ENCODE peak calls at places on chromosomes 11 and 22, in four cellular contexts. U, F, W and I are unnamed samples.

GRCh38 chr22:41238570-41239442 is 1.9 kb downstream of the CHADL start:
- DNase-seq in F (no peak), U (no peak), W (no peak), I (no peak)

GRCh38 chr22:31540966-31541365 is 44.6 kb downstream of the SFI1 start:
- DNase-seq in U (no peak), W (no peak), F (no peak), I (no peak)

GRCh38 chr11:57387284-57388030 is 3.0 kb downstream of the PRG2 start:
- DNase-seq in F (peak; percentile 46), U (peak; percentile 25), W (peak; percentile 14), I (peak; percentile 12)

GRCh38 chr11:114891911-114892310 is 213.6 kb downstream of the NXPE2 start:
- DNase-seq in W (no peak), F (no peak), U (no peak), I (no peak)

GRCh38 chr11:65386307-65387081 is at the start of gene FRMD8:
- DNase-seq in W (peak; percentile 81), U (peak; percentile 70), F (peak; percentile 95), I (peak; percentile 84)

GRCh38 chr22:42562282-42562681 is 8.5 kb downstream of the SERHL2 start:
- DNase-seq in U (no peak), W (no peak), F (no peak), I (no peak)

GRCh38 chr22:35288116-35288515 is 11.6 kb upstream of the TOM1 start:
- DNase-seq in F (no peak), U (no peak), W (no peak), I (no peak)

GRCh38 chr11:8870461-8871282 is 40.3 kb upstream of the AKIP1 start:
- DNase-seq in F (peak; percentile 57), W (peak; percentile 48), U (peak; percentile 86), I (peak; percentile 85)

GRCh38 chr11:69035959-69036340 is 12.8 kb upstream of the TPCN2 start:
- DNase-seq in F (no peak), U (no peak), W (peak; percentile 30), I (no peak)

GRCh38 chr11:88378422-88379066 is 41.0 kb upstream of the CTSC start:
- DNase-seq in W (no peak), F (no peak), U (no peak), I (no peak)

GRCh38 chr11:111298466-111299110 is at the start of gene POU2AF3:
- DNase-seq in F (no peak), U (no peak), W (no peak), I (no peak)

GRCh38 chr11:126718319-126718718 is 282.3 kb downstream of the KIRREL3 start:
- DNase-seq in W (no peak), F (no peak), U (peak; percentile 33), I (no peak)

DNA sequence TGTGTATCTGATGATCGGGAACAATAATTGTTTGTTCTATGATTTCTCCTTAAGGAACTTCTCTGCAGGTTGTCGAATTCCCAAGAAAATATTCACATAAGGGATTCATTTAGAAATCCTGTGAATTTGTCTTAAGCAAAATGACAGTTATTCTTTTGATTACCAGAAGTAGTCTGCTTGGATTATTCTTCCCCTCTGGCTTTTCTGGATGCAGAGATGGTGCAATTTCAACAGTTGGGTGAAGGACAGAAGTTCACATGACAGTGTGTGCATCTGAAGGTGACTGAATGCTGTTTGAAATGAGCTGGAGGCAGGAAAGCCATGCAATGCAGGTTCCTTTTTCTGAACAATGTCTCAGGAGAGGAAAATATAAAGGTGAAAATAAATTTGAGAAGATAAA is 137.2 kb upstream of the MTMR2 start:
- DNase-seq in F (no peak), U (no peak), W (no peak), I (no peak)
- H3K27ac ChIP-seq in F (no peak overlapping the region), U (no peak overlapping the region), W (no peak overlapping the region), I (no peak overlapping the region)

DNA sequence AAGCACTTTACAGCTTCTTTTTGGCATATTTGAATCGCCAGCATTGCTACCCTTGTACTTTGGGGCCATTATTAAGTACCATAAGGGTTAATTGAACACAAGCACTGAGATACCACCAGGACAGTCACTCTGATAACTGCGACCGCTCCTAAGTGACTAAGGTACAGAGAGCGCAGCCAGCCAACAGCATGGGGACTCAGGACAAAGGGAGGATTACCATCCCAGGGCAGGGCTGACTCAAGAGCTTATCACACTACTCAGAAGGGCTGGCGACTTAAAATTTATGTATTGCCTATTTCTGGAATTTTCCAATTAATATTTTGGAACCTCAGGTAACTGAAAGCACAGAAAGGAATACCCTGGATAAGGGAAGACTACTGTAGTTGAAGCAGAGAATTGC is 479 bp downstream of the ZNF280A start:
- DNase-seq in W (no peak), F (no peak), U (peak; percentile 25), I (peak; percentile 19)
- H3K4me3 ChIP-seq in W (no peak overlapping the region), F (no peak overlapping the region), U (peak overlapping the region; percentile 54), I (no peak overlapping the region)

GRCh38 chr11:125070699-125071254 is 7.7 kb downstream of the SLC37A2 start:
- DNase-seq in W (peak; percentile 76), U (no peak), F (peak; percentile 52), I (no peak)
- H3K27ac ChIP-seq in W (peak overlapping the region; percentile 63), U (no peak overlapping the region), F (peak overlapping the region; percentile 40), I (no peak overlapping the region)

GRCh38 chr11:45857834-45858492 is 10.7 kb downstream of the CRY2 start:
- DNase-seq in W (peak; percentile 52), U (no peak), F (peak; percentile 51), I (no peak)
- H3K4me3 ChIP-seq in W (no peak overlapping the region), U (no peak overlapping the region), F (peak overlapping the region; percentile 37), I (no peak overlapping the region)

GRCh38 chr11:131889146-131889577 is 518.7 kb downstream of the NTM start:
- DNase-seq in W (no peak), U (no peak), F (no peak), I (no peak)
- H3K27ac ChIP-seq in W (no peak overlapping the region), U (no peak overlapping the region), F (no peak overlapping the region), I (no peak overlapping the region)